ENCODE peak calls at places on chromosome 11, in four cellular contexts. One of them, this sample, is unnamed.

GRCh38 chr11:121466063-121466794 is 13.5 kb upstream of the SORL1-AS1 start:
- DNase-seq in T follicular helper cell: no peak
- DNase-seq in activated CD8-positive, alpha-beta memory T cell treated with anti-CD3 and anti-CD28 coated beads, Interleukin-2, amount 50 U/mL, for 48 hours: peak
- DNase-seq in COLO829: peak
- DNase-seq in this sample: no peak

GRCh38 chr11:75441804-75442132 is 8.8 kb upstream of the KLHL35 start:
- DNase-seq in T follicular helper cell: no peak
- DNase-seq in activated CD8-positive, alpha-beta memory T cell treated with anti-CD3 and anti-CD28 coated beads, Interleukin-2, amount 50 U/mL, for 48 hours: no peak
- DNase-seq in COLO829: no peak
- DNase-seq in this sample: no peak

GRCh38 chr11:1695548-1696108 is 1.4 kb upstream of the KRTAP5-6 start:
- DNase-seq in activated CD8-positive, alpha-beta memory T cell treated with anti-CD3 and anti-CD28 coated beads, Interleukin-2, amount 50 U/mL, for 48 hours: no peak
- DNase-seq in COLO829: no peak
- DNase-seq in T follicular helper cell: no peak
- DNase-seq in this sample: no peak

GRCh38 chr11:12817681-12818332 is 143.6 kb downstream of the TEAD1 start:
- DNase-seq in COLO829: peak
- DNase-seq in activated CD8-positive, alpha-beta memory T cell treated with anti-CD3 and anti-CD28 coated beads, Interleukin-2, amount 50 U/mL, for 48 hours: no peak
- DNase-seq in T follicular helper cell: no peak
- DNase-seq in this sample: no peak

GRCh38 chr11:124415356-124415923 is 9.2 kb downstream of the OR8B4 start:
- DNase-seq in activated CD8-positive, alpha-beta memory T cell treated with anti-CD3 and anti-CD28 coated beads, Interleukin-2, amount 50 U/mL, for 48 hours: no peak
- DNase-seq in COLO829: peak
- DNase-seq in T follicular helper cell: no peak
- DNase-seq in this sample: no peak

GRCh38 chr11:134449713-134450112 is 37.7 kb upstream of the B3GAT1 start:
- DNase-seq in activated CD8-positive, alpha-beta memory T cell treated with anti-CD3 and anti-CD28 coated beads, Interleukin-2, amount 50 U/mL, for 48 hours: no peak
- DNase-seq in T follicular helper cell: no peak
- DNase-seq in COLO829: no peak
- DNase-seq in this sample: no peak

GRCh38 chr11:7252683-7253213 is 1.0 kb downstream of the SYT9 start:
- DNase-seq in COLO829: no peak
- DNase-seq in T follicular helper cell: no peak
- DNase-seq in activated CD8-positive, alpha-beta memory T cell treated with anti-CD3 and anti-CD28 coated beads, Interleukin-2, amount 50 U/mL, for 48 hours: no peak
- DNase-seq in this sample: no peak

GRCh38 chr11:121965330-121965729 is 150.7 kb downstream of the BLID start:
- DNase-seq in T follicular helper cell: no peak
- DNase-seq in activated CD8-positive, alpha-beta memory T cell treated with anti-CD3 and anti-CD28 coated beads, Interleukin-2, amount 50 U/mL, for 48 hours: no peak
- DNase-seq in COLO829: peak
- DNase-seq in this sample: no peak

GRCh38 chr11:2422461-2423156 is 21.7 kb downstream of the TRPM5 start:
- DNase-seq in T follicular helper cell: no peak
- DNase-seq in COLO829: no peak
- DNase-seq in activated CD8-positive, alpha-beta memory T cell treated with anti-CD3 and anti-CD28 coated beads, Interleukin-2, amount 50 U/mL, for 48 hours: no peak
- DNase-seq in this sample: no peak

GRCh38 chr11:45671246-45672171 is 6.1 kb upstream of the CHST1 start:
- DNase-seq in T follicular helper cell: no peak
- DNase-seq in COLO829: peak
- DNase-seq in activated CD8-positive, alpha-beta memory T cell treated with anti-CD3 and anti-CD28 coated beads, Interleukin-2, amount 50 U/mL, for 48 hours: no peak
- DNase-seq in this sample: no peak

GRCh38 chr11:10699072-10699471 is 5.5 kb upstream of the IRAG1 start:
- DNase-seq in COLO829: no peak
- DNase-seq in activated CD8-positive, alpha-beta memory T cell treated with anti-CD3 and anti-CD28 coated beads, Interleukin-2, amount 50 U/mL, for 48 hours: no peak
- DNase-seq in T follicular helper cell: no peak
- DNase-seq in this sample: no peak

GRCh38 chr11:128779036-128779435 is 85.2 kb downstream of the FLI1 start:
- DNase-seq in T follicular helper cell: no peak
- DNase-seq in COLO829: no peak
- DNase-seq in activated CD8-positive, alpha-beta memory T cell treated with anti-CD3 and anti-CD28 coated beads, Interleukin-2, amount 50 U/mL, for 48 hours: no peak
- DNase-seq in this sample: no peak

GRCh38 chr11:22832315-22833041 is 2.9 kb upstream of the SVIP start:
- DNase-seq in COLO829: peak
- DNase-seq in activated CD8-positive, alpha-beta memory T cell treated with anti-CD3 and anti-CD28 coated beads, Interleukin-2, amount 50 U/mL, for 48 hours: no peak
- DNase-seq in T follicular helper cell: no peak
- DNase-seq in this sample: no peak

GRCh38 chr11:98964146-98964545 is 56.6 kb upstream of the CNTN5 start:
- DNase-seq in COLO829: no peak
- DNase-seq in activated CD8-positive, alpha-beta memory T cell treated with anti-CD3 and anti-CD28 coated beads, Interleukin-2, amount 50 U/mL, for 48 hours: no peak
- DNase-seq in T follicular helper cell: no peak
- DNase-seq in this sample: no peak

GRCh38 chr11:62176766-62177165 is 13.2 kb upstream of the SCGB1D1 start:
- DNase-seq in COLO829: no peak
- DNase-seq in T follicular helper cell: no peak
- DNase-seq in activated CD8-positive, alpha-beta memory T cell treated with anti-CD3 and anti-CD28 coated beads, Interleukin-2, amount 50 U/mL, for 48 hours: no peak
- DNase-seq in this sample: no peak

This sample was measured in effector CD4-positive, alpha-beta T cell.